ENCODE peak calls at places on chromosome 15, in nine cellular contexts. I is heart right ventricle, K is keratinocyte, C is upper lobe of left lung, U is SJSA1, B is adrenal gland, W is H7, D is PC-3, Y is mesenchymal stem cell. E is an unnamed sample. For H3K27me3 and H3K36me3, the result is how much of the 10 kb centered on the place peaks cover.

GRCh38 chr15:26771917-26772587 is 814 bp downstream of the GABRB3 start:
- DNase-seq in Y (no peak), K (no peak), D (no peak), C (no peak), U (no peak), B (no peak), W (peak), I (no peak), E (no peak)

GRCh38 chr15:89556413-89557262 is 18.6 kb upstream of the TICRR start:
- DNase-seq in I (peak), Y (peak), W (peak), B (peak), K (peak), U (peak), D (peak), C (peak), E (peak)

GRCh38 chr15:71202712-71203111 is 87.4 kb downstream of the THSD4 start:
- DNase-seq in D (no peak), U (no peak), C (no peak), B (no peak), K (no peak), Y (no peak), I (no peak), W (no peak), E (peak)

GRCh38 chr15:63362873-63363272 is 18.8 kb downstream of the CA12 start:
- DNase-seq in U (no peak), K (no peak), I (no peak), Y (no peak), D (no peak), B (no peak), W (no peak), C (no peak), E (no peak)

GRCh38 chr15:44082558-44083151 is 112.4 kb downstream of the FRMD5 start:
- DNase-seq in U (no peak), W (no peak), D (no peak), B (no peak), K (no peak), Y (no peak), C (no peak), I (no peak), E (no peak)

GRCh38 chr15:59687831-59688230 is 1.3 kb downstream of the BNIP2 start:
- DNase-seq in W (no peak), I (no peak), B (no peak), K (no peak), D (no peak), Y (peak), U (no peak), C (peak), E (no peak)

GRCh38 chr15:96322401-96323249 is 7.9 kb upstream of the NR2F2 start:
- DNase-seq in B (no peak), I (peak), K (no peak), Y (peak), D (peak), C (no peak), U (no peak), W (peak), E (no peak)

GRCh38 chr15:101156061-101156460 is 95.8 kb downstream of the CHSY1 start:
- DNase-seq in U (no peak), D (no peak), K (no peak), B (no peak), I (no peak), W (no peak), Y (no peak), C (no peak), E (no peak)

GRCh38 chr15:60585743-60586708 is 107.1 kb upstream of the ICE2 start:
- DNase-seq in W (peak), U (peak), Y (peak), I (peak), D (peak), K (no peak), B (peak), C (peak), E (peak)

GRCh38 chr15:38085931-38086562 is 151.6 kb downstream of the TMCO5A start:
- DNase-seq in K (no peak), D (no peak), I (no peak), W (no peak), Y (peak), B (no peak), U (no peak), C (no peak), E (no peak)

GRCh38 chr15:37480482-37480881 is 380.1 kb upstream of the MEIS2 start:
- DNase-seq in I (no peak), U (no peak), C (no peak), K (no peak), Y (no peak), W (no peak), D (no peak), B (no peak), E (no peak)

GRCh38 chr15:39506146-39506545 is 74.7 kb upstream of the THBS1 start:
- DNase-seq in Y (peak), D (no peak), K (no peak), B (no peak), W (no peak), C (no peak), U (no peak), I (no peak), E (no peak)

GRCh38 chr15:71341811-71342550 is 226.7 kb downstream of the THSD4 start:
- DNase-seq in B (no peak), K (no peak), U (no peak), W (no peak), C (no peak), D (no peak), I (no peak), Y (no peak), E (no peak)

GRCh38 chr15:92625297-92625980 is 30.1 kb downstream of the FAM174B start:
- DNase-seq in Y (peak), B (no peak), D (peak), U (no peak), W (no peak), I (no peak), K (no peak), C (no peak), E (peak)

GRCh38 chr15:68578175-68578959 is 426 bp upstream of the CORO2B start:
- DNase-seq in D (peak), W (peak), U (peak), C (peak), B (peak), I (peak), K (no peak), Y (peak), E (no peak)

GRCh38 chr15:50450678-50451077 is 26.5 kb downstream of the USP8 start:
- DNase-seq in I (no peak), B (no peak), D (no peak), Y (no peak), W (no peak), C (no peak), K (no peak), U (no peak), E (peak)

GRCh38 chr15:56693761-56694160 is 39.5 kb downstream of the ZNF280D start:
- DNase-seq in Y (no peak), I (no peak), B (no peak), D (no peak), W (no peak), C (no peak), U (no peak), K (no peak), E (no peak)

GRCh38 chr15:45114751-45115085 is 592 bp downstream of the DUOXA2 start:
- DNase-seq in W (peak), B (no peak), D (no peak), K (no peak), C (no peak), U (no peak), Y (no peak), I (no peak), E (no peak)

GRCh38 chr15:45117327-45118130 is 3.4 kb downstream of the DUOXA2 start:
- DNase-seq in C (no peak), I (no peak), K (no peak), B (no peak), U (no peak), W (peak), Y (no peak), D (no peak), E (peak)

GRCh38 chr15:45116482-45117326 is 2.6 kb downstream of the DUOXA2 start:
- DNase-seq in B (no peak), W (peak), K (no peak), U (no peak), Y (peak), I (no peak), D (no peak), C (no peak), E (no peak)

GRCh38 chr15:45115312-45115820 is 1.2 kb downstream of the DUOXA2 start:
- DNase-seq in C (no peak), D (no peak), W (peak), K (no peak), B (no peak), Y (no peak), U (no peak), I (no peak), E (no peak)

DNA sequence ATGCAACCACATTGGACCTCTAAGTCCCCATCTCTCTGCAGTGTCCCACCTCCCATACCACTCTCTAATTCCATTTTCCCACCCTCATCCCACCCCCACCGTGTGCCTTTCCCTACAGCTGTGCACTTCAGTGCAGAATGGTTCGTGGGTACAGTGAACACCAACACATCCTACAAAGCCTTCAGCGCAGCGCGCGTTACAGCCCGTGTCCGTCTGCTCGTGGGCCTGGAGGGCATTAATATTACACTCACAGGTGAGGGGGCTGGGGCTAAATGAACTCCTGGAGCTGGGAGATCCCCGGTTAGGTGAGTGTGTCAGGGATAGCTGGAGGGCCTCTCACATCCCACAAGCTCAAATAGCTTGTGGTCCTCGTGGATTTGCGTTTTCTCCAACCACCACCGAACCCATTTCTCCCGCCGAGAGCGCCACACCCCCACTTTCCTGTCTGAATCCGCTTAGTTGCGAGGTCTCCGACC is 1.9 kb downstream of the DUOXA2 start:
- DNase-seq in Y (no peak), W (no peak), K (no peak), C (no peak), U (no peak), D (no peak), B (no peak), I (no peak), E (no peak)
- H3K27me3 ChIP-seq in Y (half or more), W (half or more), K (half or more), C (under half), U (half or more), D (under half), B (half or more), I (half or more), E (under half)

GRCh38 chr15:48778338-48778730 is 32.5 kb downstream of the CEP152 start:
- DNase-seq in C (no peak), I (no peak), B (no peak), U (no peak), K (no peak), W (no peak), D (no peak), Y (no peak), E (no peak)

GRCh38 chr15:48781002-48781401 is 29.9 kb downstream of the CEP152 start:
- DNase-seq in Y (no peak), I (no peak), C (no peak), D (peak), B (no peak), W (no peak), K (no peak), U (no peak), E (no peak)

GRCh38 chr15:48782911-48783310 is 28.0 kb downstream of the CEP152 start:
- DNase-seq in C (no peak), B (no peak), Y (no peak), W (no peak), K (no peak), D (no peak), U (no peak), I (no peak), E (no peak)

GRCh38 chr15:48784756-48785155 is 26.1 kb downstream of the CEP152 start:
- DNase-seq in Y (no peak), I (no peak), D (no peak), W (no peak), K (no peak), C (no peak), U (no peak), B (no peak), E (no peak)

DNA sequence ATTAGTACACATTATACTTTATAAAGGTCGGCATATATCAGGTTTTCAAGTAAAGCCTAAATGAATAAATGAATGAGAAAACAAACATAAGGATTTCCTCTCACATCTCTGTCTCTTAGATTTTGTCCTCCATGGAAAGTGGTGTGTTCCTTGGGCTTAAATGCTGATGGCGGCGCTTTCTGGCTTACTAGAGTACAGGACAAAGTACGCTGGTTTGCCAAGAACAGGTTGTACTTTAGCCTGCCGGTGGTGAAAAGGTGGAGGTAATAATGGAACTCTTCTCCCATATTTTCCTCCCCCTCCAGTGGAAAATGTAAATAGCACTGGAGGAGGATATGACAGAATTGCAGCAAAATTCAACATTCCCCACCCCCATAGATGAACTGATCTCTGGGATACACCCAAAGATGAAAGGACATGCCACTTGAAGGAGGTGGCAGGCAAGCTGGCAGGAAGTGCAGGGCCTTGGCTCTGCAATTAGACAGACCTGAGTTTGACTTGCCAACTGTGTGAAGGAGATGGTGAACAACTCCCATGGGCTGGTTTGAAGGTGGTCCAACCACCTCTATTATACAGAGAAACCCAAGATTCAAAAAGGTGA is 29.3 kb downstream of the CEP152 start:
- DNase-seq in C (no peak), I (no peak), B (no peak), D (peak), W (no peak), Y (no peak), K (no peak), U (no peak), E (no peak)
- H3K36me3 ChIP-seq in C (under half), I (under half), B (under half), D (under half), W (under half), Y (under half), K (under half), U (half or more), E (half or more)

DNA sequence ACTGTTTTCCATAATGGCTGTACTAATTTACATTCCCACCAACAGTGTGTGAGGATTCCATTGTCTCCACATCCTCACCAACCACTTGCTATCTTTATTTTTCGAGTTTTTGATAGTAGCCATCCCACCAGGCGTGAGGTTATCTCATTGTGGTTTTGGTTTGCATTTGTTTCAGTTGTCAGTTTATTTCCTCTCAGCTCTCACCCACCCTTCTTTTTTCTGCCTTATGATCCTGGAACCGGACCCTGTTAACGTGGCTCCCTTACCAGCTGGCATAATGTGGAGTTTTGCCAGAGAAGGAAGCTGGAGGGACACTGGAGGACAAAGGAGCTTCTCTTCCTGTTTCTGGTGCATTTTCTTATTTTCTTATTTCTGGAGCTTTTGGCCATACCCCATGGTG is 25.1 kb upstream of the SH3GL3 start:
- DNase-seq in D (no peak), I (no peak), K (no peak), Y (no peak), B (no peak), W (no peak), C (no peak), U (no peak), E (no peak)
- H3K27me3 ChIP-seq in D (under half), I (under half), K (under half), Y (under half), B (under half), W (under half), C (under half), U (under half), E (under half)

DNA sequence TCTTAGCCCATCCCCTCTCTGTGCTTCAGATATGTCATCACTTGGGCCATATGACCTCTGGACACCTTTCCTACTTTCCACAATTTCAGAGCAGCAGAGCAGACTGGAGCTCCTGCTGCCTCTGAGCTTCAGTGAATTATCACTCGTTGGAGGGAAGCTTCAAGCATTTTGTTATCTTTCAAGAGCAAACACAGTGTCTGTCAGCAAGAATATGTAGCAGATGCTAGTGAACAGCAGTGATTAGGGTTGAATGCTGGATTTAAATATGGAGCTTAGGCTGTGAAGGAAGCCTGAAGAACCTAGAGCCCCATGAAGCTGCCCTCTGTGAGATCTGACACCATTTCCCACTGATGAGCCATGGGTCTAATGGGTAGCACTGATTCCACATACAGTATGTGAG is 115.4 kb downstream of the UBE3A start:
- DNase-seq in C (no peak), Y (no peak), K (no peak), W (no peak), U (no peak), B (no peak), D (no peak), I (no peak), E (no peak)
- H3K36me3 ChIP-seq in C (under half), Y (under half), K (under half), W (under half), U (under half), B (under half), D (under half), I (under half), E (under half)

DNA sequence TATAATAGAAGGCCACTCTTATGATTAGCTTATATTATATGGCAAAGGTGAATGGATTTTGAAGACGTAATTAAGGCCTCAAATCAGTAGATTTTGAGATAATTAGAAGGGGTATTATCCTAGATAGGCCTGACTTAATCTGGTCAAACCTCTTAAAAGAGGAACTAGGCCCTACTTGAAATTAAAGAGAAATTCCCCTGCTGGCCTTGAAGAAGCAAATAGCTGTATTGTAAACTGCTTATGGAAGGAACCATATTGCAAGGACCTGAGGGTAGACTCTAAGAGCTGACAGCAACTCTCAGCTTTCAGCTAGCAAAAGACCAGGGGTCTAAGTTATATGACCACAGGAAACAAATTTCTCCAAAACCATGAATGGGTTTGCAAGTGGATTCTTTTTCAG is 219.0 kb upstream of the ONECUT1 start:
- DNase-seq in I (no peak), Y (no peak), K (no peak), C (no peak), U (no peak), W (no peak), D (no peak), B (no peak), E (no peak)
- H3K27me3 ChIP-seq in I (under half), Y (under half), K (under half), C (under half), U (under half), W (under half), D (under half), B (under half), E (under half)

GRCh38 chr15:99644913-99645549 is 79.2 kb downstream of the MEF2A start:
- DNase-seq in U (no peak), I (no peak), C (no peak), B (no peak), K (no peak), Y (no peak), W (no peak), D (no peak), E (no peak)
- H3K36me3 ChIP-seq in U (under half), I (under half), C (under half), B (under half), K (under half), Y (under half), W (under half), D (under half), E (under half)

GRCh38 chr15:69732133-69732532 is 279.5 kb downstream of the RPLP1 start:
- DNase-seq in K (no peak), C (no peak), W (no peak), D (no peak), I (no peak), U (no peak), B (no peak), Y (no peak), E (no peak)

GRCh38 chr15:69734699-69735098 is 282.1 kb downstream of the RPLP1 start:
- DNase-seq in I (no peak), C (no peak), W (no peak), K (no peak), Y (no peak), B (no peak), U (no peak), D (no peak), E (no peak)

GRCh38 chr15:69731581-69731980 is 279.0 kb downstream of the RPLP1 start:
- DNase-seq in K (no peak), U (no peak), C (no peak), B (no peak), Y (no peak), D (no peak), W (no peak), I (no peak), E (no peak)

GRCh38 chr15:69736161-69736560 is 283.5 kb downstream of the RPLP1 start:
- DNase-seq in U (peak), C (no peak), I (no peak), B (no peak), W (no peak), K (no peak), Y (no peak), D (no peak), E (no peak)

DNA sequence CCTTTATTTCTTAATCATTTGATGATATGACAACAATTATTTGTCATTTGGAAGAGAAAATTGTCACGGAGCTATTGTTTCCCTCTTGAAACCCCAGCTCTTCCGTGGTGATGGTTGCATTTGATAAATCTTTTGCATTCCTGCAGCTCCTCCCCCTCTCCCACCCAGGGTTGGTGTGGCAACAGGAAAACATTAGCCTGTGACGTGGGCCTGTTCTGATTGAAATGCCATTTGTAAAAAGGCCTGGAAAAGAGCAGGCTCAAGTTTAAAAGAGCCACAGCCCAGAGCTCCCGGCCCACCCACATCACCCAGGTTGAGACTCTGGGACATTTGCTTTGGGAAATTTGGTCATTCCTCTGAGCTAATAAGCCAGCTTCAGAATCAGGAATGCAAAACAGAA is 282.5 kb downstream of the RPLP1 start:
- DNase-seq in U (peak), I (no peak), W (peak), K (no peak), Y (peak), C (no peak), B (peak), D (no peak), E (peak)
- H3K27me3 ChIP-seq in U (under half), I (under half), W (under half), K (under half), Y (under half), C (under half), B (under half), D (under half), E (under half)

DNA sequence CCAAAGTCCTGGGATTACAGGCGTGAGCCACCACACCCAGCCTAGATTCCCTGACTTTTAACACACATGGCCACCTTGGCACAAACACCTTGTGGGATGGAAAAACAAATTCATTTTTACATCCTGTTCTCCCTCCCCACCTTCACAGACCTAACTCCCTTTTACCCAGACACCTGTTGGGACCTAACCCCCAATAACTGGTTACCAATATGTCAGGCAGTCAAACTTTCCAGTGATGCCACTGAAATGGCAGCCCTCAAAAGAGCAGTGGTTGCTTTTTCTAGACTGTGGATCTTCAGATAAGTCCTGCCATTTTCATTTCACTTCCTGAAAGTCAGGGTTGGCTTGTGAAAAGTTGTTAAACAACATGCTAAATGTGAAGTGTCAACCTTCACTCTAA is 34.9 kb downstream of the SIN3A start:
- DNase-seq in C (no peak), W (no peak), Y (no peak), U (no peak), B (no peak), I (no peak), K (no peak), D (no peak), E (no peak)
- H3K36me3 ChIP-seq in C (half or more), W (under half), Y (under half), U (under half), B (under half), I (under half), K (under half), D (under half), E (under half)